ENCODE peak calls at places on chromosomes 4 and X, in seven cellular contexts. S, K, Q, X, F, V and Z are unnamed samples.

GRCh38 chrX:99142745-99143144 is 1267.3 kb downstream of the PCDH19 start:
- DNase-seq in F (no peak), K (no peak), Q (no peak), V (no peak), X (no peak), S (no peak), Z (no peak)

GRCh38 chr4:153114771-153115321 is 89.4 kb upstream of the TRIM2 start:
- DNase-seq in K (peak), V (no peak), X (peak), S (peak), Q (no peak), F (no peak), Z (peak)

GRCh38 chrX:38774249-38774648 is 27.0 kb upstream of the MID1IP1 start:
- DNase-seq in Q (no peak), X (peak), K (peak), F (no peak), S (no peak), V (no peak), Z (no peak)

GRCh38 chr4:152103181-152103901 is 342.5 kb upstream of the GATB start:
- DNase-seq in K (peak), V (no peak), S (no peak), X (no peak), Q (no peak), F (no peak), Z (no peak)

GRCh38 chrX:1657367-1658082 is 42.7 kb downstream of the ASMT start:
- DNase-seq in K (peak), Q (no peak), S (peak), F (peak), V (no peak), X (peak), Z (peak)

GRCh38 chr4:144905286-144905685 is 192.7 kb downstream of the ANAPC10 start:
- DNase-seq in F (no peak), K (no peak), X (no peak), V (no peak), Q (no peak), S (no peak), Z (no peak)

GRCh38 chr4:128286474-128287158 is 997 bp downstream of the PGRMC2 start:
- DNase-seq in X (peak), F (no peak), S (no peak), V (no peak), Q (no peak), K (peak), Z (peak)

GRCh38 chrX:100812216-100813158 is 7.7 kb upstream of the CSTF2 start:
- DNase-seq in K (peak), Q (no peak), S (no peak), F (no peak), V (no peak), X (no peak), Z (no peak)

GRCh38 chr4:8472689-8473197 is 32.2 kb downstream of the TRMT44 start:
- DNase-seq in K (no peak), X (peak), Q (no peak), V (no peak), F (no peak), S (peak), Z (no peak)

GRCh38 chr4:19729873-19730735 is 521.6 kb upstream of the SLIT2 start:
- DNase-seq in K (no peak), F (no peak), V (no peak), Q (no peak), X (peak), S (no peak), Z (no peak)

GRCh38 chr4:2049381-2049780 is 9.7 kb upstream of the NAT8L start:
- DNase-seq in X (no peak), Q (no peak), F (peak), S (no peak), V (no peak), K (no peak), Z (no peak)

GRCh38 chrX:153817291-153817690 is 13.1 kb downstream of the PDZD4 start:
- DNase-seq in V (no peak), X (no peak), S (no peak), F (peak), Q (no peak), K (no peak), Z (no peak)

GRCh38 chrX:2226182-2226581 is 274.6 kb downstream of the DHRSX start:
- DNase-seq in F (no peak), X (no peak), Q (no peak), K (no peak), V (no peak), S (no peak), Z (no peak)

GRCh38 chrX:46547857-46548256 is 2.6 kb upstream of the ZNF674 start:
- DNase-seq in Q (no peak), K (no peak), X (peak), S (no peak), F (no peak), V (no peak), Z (no peak)

GRCh38 chrX:149494844-149495565 is 10.1 kb downstream of the IDS start:
- DNase-seq in K (no peak), Q (no peak), V (no peak), F (no peak), X (peak), S (no peak), Z (no peak)

GRCh38 chr4:6425336-6425735 is 47.1 kb downstream of the PPP2R2C start:
- DNase-seq in S (no peak), F (peak), V (no peak), Q (no peak), K (no peak), X (no peak), Z (no peak)

GRCh38 chr4:84681488-84682274 is 98.8 kb downstream of the CDS1 start:
- DNase-seq in K (peak), X (peak), S (peak), Q (no peak), F (peak), V (peak), Z (no peak)

GRCh38 chr4:170682511-170682910 is 592.8 kb upstream of the AADAT start:
- DNase-seq in S (no peak), Q (no peak), X (no peak), K (no peak), V (no peak), F (no peak), Z (no peak)